ENCODE peak calls at places on chromosome 3, in four cellular contexts. O is cardiac muscle cell, L is heart right ventricle, J is PC-3. Y is an unnamed sample.

GRCh38 chr3:159787191-159787590 is 201.4 kb upstream of the IL12A start:
- DNase-seq in O (peak; percentile 86), J (peak; percentile 97), L (no peak), Y (no peak)

GRCh38 chr3:187737401-187738088 is 7.7 kb downstream of the BCL6 start:
- DNase-seq in J (peak; percentile 65), L (peak; percentile 81), O (peak; percentile 85), Y (peak; percentile 67)

GRCh38 chr3:29697989-29698388 is 417.1 kb downstream of the RBMS3 start:
- DNase-seq in L (no peak), J (peak; percentile 21), O (no peak), Y (no peak)

GRCh38 chr3:16474304-16474703 is 39.2 kb downstream of the RFTN1 start:
- DNase-seq in J (no peak), O (peak; percentile 46), L (no peak), Y (no peak)

GRCh38 chr3:168398371-168399030 is 302.8 kb upstream of the GOLIM4 start:
- DNase-seq in J (peak; percentile 76), O (peak; percentile 40), L (no peak), Y (no peak)

GRCh38 chr3:189144645-189145044 is 27.1 kb upstream of the TPRG1 start:
- DNase-seq in J (peak; percentile 56), O (peak; percentile 68), L (no peak), Y (no peak)

GRCh38 chr3:152834354-152835310 is at the start of gene P2RY1:
- DNase-seq in J (peak; percentile 58), L (peak; percentile 72), O (peak; percentile 86), Y (peak; percentile 70)

GRCh38 chr3:159082514-159082913 is 280.7 kb downstream of the MFSD1 start:
- DNase-seq in J (peak; percentile 86), O (peak; percentile 1), L (no peak), Y (no peak)

GRCh38 chr3:69724722-69725435 is 14.4 kb upstream of the MITF start:
- DNase-seq in J (no peak), L (no peak), O (peak; percentile 66), Y (no peak)

GRCh38 chr3:16665282-16665741 is 60.1 kb upstream of the DAZL start:
- DNase-seq in J (peak; percentile 84), O (peak; percentile 60), L (no peak), Y (no peak)

GRCh38 chr3:43962043-43962442 is 271.3 kb downstream of the ABHD5 start:
- DNase-seq in O (no peak), J (no peak), L (no peak), Y (no peak)

GRCh38 chr3:150311156-150311555 is 96.9 kb upstream of the TSC22D2 start:
- DNase-seq in L (no peak), J (no peak), O (no peak), Y (no peak)

GRCh38 chr3:141070727-141071357 is 19.7 kb downstream of the SPSB4 start:
- DNase-seq in L (no peak), O (no peak), J (no peak), Y (no peak)

GRCh38 chr3:13112521-13113345 is 39.5 kb upstream of the IQSEC1 start:
- DNase-seq in L (no peak), J (peak; percentile 77), O (no peak), Y (no peak)

GRCh38 chr3:129829640-129830039 is 63.9 kb downstream of the TMCC1 start:
- DNase-seq in J (peak; percentile 80), L (no peak), O (peak; percentile 90), Y (no peak)

GRCh38 chr3:104628185-104628789 is 738.4 kb upstream of the ALCAM start:
- DNase-seq in O (peak; percentile 76), L (no peak), J (peak; percentile 91), Y (no peak)

GRCh38 chr3:72347819-72348319 is 500.4 kb downstream of the SHQ1 start:
- DNase-seq in O (no peak), J (peak; percentile 55), L (peak; percentile 77), Y (no peak)

GRCh38 chr3:43144811-43145490 is 39.1 kb upstream of the POMGNT2 start:
- DNase-seq in J (peak; percentile 76), L (no peak), O (peak; percentile 76), Y (no peak)

GRCh38 chr3:156181509-156181908 is 61.1 kb downstream of the KCNAB1 start:
- DNase-seq in O (peak; percentile 44), L (no peak), J (peak; percentile 72), Y (no peak)

GRCh38 chr3:30356901-30357753 is 249.3 kb upstream of the TGFBR2 start:
- DNase-seq in J (peak; percentile 93), O (no peak), L (no peak), Y (no peak)

GRCh38 chr3:121916189-121916588 is 22.0 kb downstream of the SLC15A2 start:
- DNase-seq in O (no peak), J (peak; percentile 34), L (no peak), Y (no peak)

GRCh38 chr3:113844622-113845222 is 6.1 kb downstream of the GRAMD1C start:
- DNase-seq in O (peak; percentile 63), L (no peak), J (peak; percentile 78), Y (no peak)

GRCh38 chr3:110485389-110485788 is 586.2 kb upstream of the NECTIN3 start:
- DNase-seq in O (no peak), J (peak; percentile 46), L (no peak), Y (no peak)

GRCh38 chr3:189267981-189268613 is 96.3 kb downstream of the TPRG1 start:
- DNase-seq in J (peak; percentile 88), O (peak; percentile 45), L (no peak), Y (no peak)

GRCh38 chr3:81758275-81758674 is 3.2 kb downstream of the GBE1 start:
- DNase-seq in L (no peak), O (peak; percentile 75), J (peak; percentile 61), Y (no peak)

GRCh38 chr3:14918356-14918860 is 29.0 kb upstream of the NR2C2 start:
- DNase-seq in L (no peak), O (no peak), J (no peak), Y (no peak)

GRCh38 chr3:153396581-153396980 is 234.6 kb downstream of the RAP2B start:
- DNase-seq in L (no peak), O (no peak), J (no peak), Y (no peak)

GRCh38 chr3:25664810-25665645 is at the start of gene TOP2B:
- DNase-seq in J (peak; percentile 97), L (peak; percentile 95), O (peak; percentile 98), Y (peak; percentile 97)

GRCh38 chr3:27141668-27142067 is 227.5 kb downstream of the NEK10 start:
- DNase-seq in J (peak; percentile 44), O (no peak), L (no peak), Y (no peak)

GRCh38 chr3:57852896-57853295 is 96.8 kb downstream of the SLMAP start:
- DNase-seq in L (no peak), O (peak; percentile 36), J (peak; percentile 54), Y (no peak)

GRCh38 chr3:4515896-4516295 is 22.7 kb downstream of the ITPR1 start:
- DNase-seq in L (no peak), J (peak; percentile 24), O (no peak), Y (no peak)

GRCh38 chr3:59451800-59452741 is 402.2 kb upstream of the CFAP20DC start:
- DNase-seq in J (no peak), L (no peak), O (no peak), Y (no peak)

GRCh38 chr3:10505791-10506585 is 602 bp upstream of the ATP2B2 start:
- DNase-seq in L (no peak), J (no peak), O (peak; percentile 8), Y (no peak)

GRCh38 chr3:182949688-182950087 is 30.6 kb downstream of the DCUN1D1 start:
- DNase-seq in J (no peak), O (no peak), L (no peak), Y (no peak)

GRCh38 chr3:182948305-182948704 is 32.0 kb downstream of the DCUN1D1 start:
- DNase-seq in J (no peak), L (no peak), O (no peak), Y (no peak)

GRCh38 chr3:182947892-182948291 is 32.4 kb downstream of the DCUN1D1 start:
- DNase-seq in L (no peak), O (no peak), J (peak; percentile 62), Y (no peak)
- TF ChIP-seq CTCF in L (no peak), O (no peak), J (peak; percentile 59), Y (no peak)

GRCh38 chr3:48474619-48475018 is 28.1 kb downstream of the ATRIP start:
- DNase-seq in L (no peak), J (no peak), O (no peak), Y (no peak)

GRCh38 chr3:48472923-48473616 is 26.5 kb downstream of the ATRIP start:
- DNase-seq in L (peak; percentile 92), O (peak; percentile 94), J (peak; percentile 90), Y (peak; percentile 96)

GRCh38 chr3:48470286-48470685 is 23.7 kb downstream of the ATRIP start:
- DNase-seq in O (no peak), J (no peak), L (no peak), Y (no peak)

GRCh38 chr3:48473617-48473952 is 27.0 kb downstream of the ATRIP start:
- DNase-seq in L (no peak), J (no peak), O (no peak), Y (no peak)

DNA sequence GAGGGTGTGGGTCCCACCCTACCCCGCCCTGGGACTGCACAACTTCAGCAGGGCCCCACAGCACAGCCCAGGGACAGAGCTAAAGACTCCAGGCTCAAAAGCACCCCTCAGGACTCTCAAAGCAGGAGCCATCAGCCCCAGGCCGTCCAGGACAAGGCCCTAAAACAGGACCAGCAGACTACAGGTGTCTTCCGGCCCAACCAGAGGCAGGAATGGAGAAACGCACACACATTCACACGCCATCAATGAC is 26.1 kb downstream of the ATRIP start:
- DNase-seq in O (no peak), J (peak; percentile 65), L (peak; percentile 27), Y (no peak)
- TF ChIP-seq CTCF in O (no peak), J (no peak), L (no peak), Y (no peak)

GRCh38 chr3:170037463-170038433 is at the start of gene GPR160:
- DNase-seq in L (peak; percentile 76), O (peak; percentile 48), J (peak; percentile 75), Y (peak; percentile 74)

GRCh38 chr3:170043506-170043905 is 5.7 kb downstream of the GPR160 start:
- DNase-seq in L (no peak), J (no peak), O (no peak), Y (no peak)

GRCh38 chr3:170033489-170033888 is 4.3 kb upstream of the GPR160 start:
- DNase-seq in O (no peak), J (no peak), L (no peak), Y (no peak)

GRCh38 chr3:170040283-170040907 is 2.6 kb downstream of the GPR160 start:
- DNase-seq in L (no peak), O (no peak), J (no peak), Y (no peak)

GRCh38 chr3:170038434-170039110 is 777 bp downstream of the GPR160 start:
- DNase-seq in L (peak; percentile 15), O (no peak), J (peak; percentile 52), Y (peak; percentile 21)
- TF ChIP-seq CTCF in L (no peak), O (no peak), J (peak; percentile 49), Y (no peak)

DNA sequence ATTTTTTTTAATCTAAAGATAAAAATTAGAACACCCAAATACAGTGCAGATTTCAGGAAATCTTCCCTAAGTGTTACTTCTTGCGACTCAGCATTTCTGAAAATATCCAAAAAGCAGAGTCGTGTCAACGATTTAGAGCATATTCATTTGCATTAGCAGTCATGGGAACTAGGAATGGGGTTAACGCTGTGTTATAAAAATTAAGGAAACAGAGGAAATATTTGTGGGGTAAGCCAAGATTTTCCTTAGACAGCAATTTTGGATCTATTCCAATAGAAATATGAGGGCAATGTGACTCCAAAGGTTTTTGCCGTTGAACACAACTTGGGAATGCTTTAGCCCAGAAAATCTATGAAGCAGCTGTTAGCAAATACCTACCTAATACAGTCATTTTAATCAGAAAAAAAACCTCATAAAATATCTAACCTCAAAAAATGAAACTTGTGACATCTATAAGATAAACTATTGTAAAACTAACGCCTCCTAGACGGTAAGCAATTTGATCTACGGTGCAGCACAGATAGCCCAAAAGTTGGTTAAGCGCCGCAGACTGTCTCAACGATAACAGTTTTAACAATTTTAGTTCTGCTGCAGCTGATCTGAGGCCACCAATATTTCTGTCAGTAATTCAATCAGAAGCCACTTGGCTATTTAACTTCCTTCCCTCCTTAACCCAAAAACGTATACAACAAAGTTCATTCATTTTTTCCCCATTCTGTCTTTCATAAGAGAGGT is 5.8 kb upstream of the ATP11B start:
- DNase-seq in J (no peak), L (no peak), O (peak; percentile 64), Y (no peak)
- TF ChIP-seq CTCF in J (no peak), L (no peak), O (no peak), Y (no peak)